ENCODE peak calls at places on chromosome 4, in six cellular contexts. Z is activated CD4-positive, alpha-beta T cell treated with anti-CD3 and anti-CD28 coated beads, Interleukin-2, amount 50 U/mL, for 4 hours; L is A549; V is NCI-H1436; I is mucosa of gallbladder; T is HEK293T. E is an unnamed sample.

GRCh38 chr4:15202481-15202880 is 200.2 kb downstream of the CPEB2 start:
- DNase-seq in Z (no peak), L (no peak), V (no peak), I (no peak), T (no peak), E (no peak)

GRCh38 chr4:102780476-102781144 is 19.8 kb upstream of the MANBA start:
- DNase-seq in Z (no peak), L (peak), V (no peak), I (peak), T (peak), E (peak)

GRCh38 chr4:60422440-60422839 is 777.7 kb upstream of the ADGRL3 start:
- DNase-seq in Z (no peak), L (no peak), V (no peak), I (no peak), T (no peak), E (no peak)

GRCh38 chr4:159046683-159047082 is 56.2 kb upstream of the RAPGEF2 start:
- DNase-seq in Z (no peak), L (no peak), V (no peak), I (peak), T (no peak), E (no peak)

GRCh38 chr4:67566335-67566734 is 7.8 kb downstream of the STAP1 start:
- DNase-seq in Z (no peak), L (no peak), V (no peak), I (no peak), T (no peak), E (no peak)

GRCh38 chr4:22322996-22323395 is 192.9 kb downstream of the ADGRA3 start:
- DNase-seq in Z (no peak), L (no peak), V (no peak), I (no peak), T (no peak), E (no peak)

GRCh38 chr4:94558392-94558920 is 106.7 kb downstream of the PDLIM5 start:
- DNase-seq in Z (no peak), L (no peak), V (no peak), I (no peak), T (no peak), E (no peak)

GRCh38 chr4:95129708-95130343 is 372.1 kb downstream of the BMPR1B start:
- DNase-seq in Z (no peak), L (peak), V (no peak), I (peak), T (peak), E (peak)

GRCh38 chr4:61750810-61751209 is 550.7 kb downstream of the ADGRL3 start:
- DNase-seq in Z (no peak), L (no peak), V (no peak), I (no peak), T (no peak), E (peak)

GRCh38 chr4:145178740-145179139 is 1.6 kb downstream of the OTUD4 start:
- DNase-seq in Z (no peak), L (no peak), V (no peak), I (no peak), T (no peak), E (peak)

GRCh38 chr4:70996014-70996353 is 2.5 kb downstream of the DCK start:
- DNase-seq in Z (peak), L (no peak), V (no peak), I (no peak), T (no peak), E (no peak)

GRCh38 chr4:15811703-15812325 is 33.7 kb downstream of the CD38 start:
- DNase-seq in Z (no peak), L (no peak), V (no peak), I (no peak), T (no peak), E (no peak)

GRCh38 chr4:128715616-128716015 is 93.9 kb upstream of the JADE1 start:
- DNase-seq in Z (no peak), L (no peak), V (no peak), I (no peak), T (no peak), E (no peak)

GRCh38 chr4:93687304-93687703 is 141.2 kb upstream of the ATOH1 start:
- DNase-seq in Z (no peak), L (no peak), V (no peak), I (no peak), T (no peak), E (no peak)

GRCh38 chr4:22897520-22898108 is 204.9 kb downstream of the GBA3 start:
- DNase-seq in Z (no peak), L (peak), V (no peak), I (no peak), T (peak), E (peak)

GRCh38 chr4:632391-632790 is 7.0 kb downstream of the PDE6B start:
- DNase-seq in Z (no peak), L (no peak), V (no peak), I (no peak), T (no peak), E (no peak)

GRCh38 chr4:26069218-26069617 is 155.2 kb downstream of the SMIM20 start:
- DNase-seq in Z (no peak), L (peak), V (no peak), I (no peak), T (peak), E (peak)

GRCh38 chr4:113292371-113293042 is 243.1 kb downstream of the ANK2 start:
- DNase-seq in Z (no peak), L (no peak), V (peak), I (no peak), T (no peak), E (peak)

GRCh38 chr4:142840516-142841123 is 5.5 kb downstream of the INPP4B start:
- DNase-seq in Z (no peak), L (peak), V (no peak), I (no peak), T (no peak), E (peak)

E was measured in NCI-H69.